ENCODE peak calls at places on chromosomes 13 and 19, in four cellular contexts. G, N, E and L are unnamed samples.

GRCh38 chr13:33633701-33634525 is 184.0 kb upstream of the RFC3 start:
- DNase-seq in G (peak; percentile 37), E (no peak), N (no peak), L (no peak)

GRCh38 chr19:56837004-56837403 is 3.5 kb downstream of the PEG3 start:
- DNase-seq in G (no peak), N (no peak), E (no peak), L (no peak)

GRCh38 chr19:33688657-33688992 is 66.9 kb downstream of the CHST8 start:
- DNase-seq in G (no peak), N (no peak), E (no peak), L (no peak)

GRCh38 chr19:39166571-39167391 is 30.0 kb upstream of the NCCRP1 start:
- DNase-seq in G (no peak), E (no peak), N (no peak), L (no peak)

GRCh38 chr19:5533257-5533656 is 34.5 kb downstream of the TINCR start:
- DNase-seq in N (no peak), E (no peak), G (no peak), L (no peak)

GRCh38 chr19:32652893-32653625 is 21.9 kb downstream of the ANKRD27 start:
- DNase-seq in E (no peak), N (no peak), G (peak; percentile 43), L (no peak)

GRCh38 chr13:28744091-28744536 is 25.3 kb upstream of the SLC46A3 start:
- DNase-seq in N (no peak), E (no peak), G (no peak), L (no peak)

GRCh38 chr19:37931941-37932655 is 25.1 kb downstream of the SIPA1L3 start:
- DNase-seq in G (no peak), N (peak; percentile 58), E (no peak), L (no peak)

GRCh38 chr19:39030854-39031367 is 1.4 kb downstream of the FBXO27 start:
- DNase-seq in G (no peak), N (no peak), E (no peak), L (no peak)

GRCh38 chr13:105074756-105075155 is 1460.7 kb downstream of the EFNB2 start:
- DNase-seq in G (no peak), N (no peak), E (no peak), L (no peak)

GRCh38 chr19:58362272-58362994 is at the start of gene ZNF497:
- DNase-seq in G (peak; percentile 67), E (peak; percentile 98), N (peak; percentile 90), L (peak; percentile 97)

GRCh38 chr13:30061217-30061616 is 210.8 kb upstream of the UBL3 start:
- DNase-seq in G (no peak), N (no peak), E (no peak), L (no peak)

GRCh38 chr19:44748426-44749254 is at the start of gene BCL3:
- DNase-seq in E (peak; percentile 75), G (no peak), N (no peak), L (peak; percentile 84)

GRCh38 chr13:71316964-71317363 is 550.0 kb downstream of the DACH1 start:
- DNase-seq in N (no peak), E (no peak), G (no peak), L (no peak)

GRCh38 chr13:111531505-111531904 is 211.1 kb downstream of the TEX29 start:
- DNase-seq in N (peak; percentile 46), E (no peak), G (no peak), L (no peak)

GRCh38 chr13:37138169-37138568 is 32.7 kb upstream of the CSNK1A1L start:
- DNase-seq in G (no peak), E (no peak), N (no peak), L (no peak)

GRCh38 chr19:6354098-6354674 is 7.1 kb upstream of the CLPP start:
- DNase-seq in G (no peak), E (no peak), N (no peak), L (no peak)

GRCh38 chr13:87798536-87798935 is 127.4 kb downstream of the SLITRK5 start:
- DNase-seq in G (no peak), N (peak; percentile 50), E (no peak), L (no peak)

GRCh38 chr13:90717451-90717936 is 630.0 kb upstream of the MIR17HG start:
- DNase-seq in E (no peak), N (no peak), G (peak; percentile 72), L (no peak)

GRCh38 chr19:2582984-2583956 is 107.3 kb downstream of the GADD45B start:
- DNase-seq in E (no peak), N (no peak), G (no peak), L (no peak)

GRCh38 chr19:29587518-29587986 is 18.5 kb upstream of the POP4 start:
- DNase-seq in N (no peak), G (no peak), E (peak; percentile 55), L (peak; percentile 86)

GRCh38 chr13:67224148-67224846 is 5.8 kb downstream of the PCDH9 start:
- DNase-seq in G (peak; percentile 67), N (peak; percentile 69), E (peak; percentile 56), L (peak; percentile 45)

GRCh38 chr13:26183416-26183815 is 38.7 kb downstream of the RNF6 start:
- DNase-seq in N (no peak), E (no peak), G (no peak), L (no peak)

GRCh38 chr19:15324791-15325519 is 7.4 kb downstream of the BRD4 start:
- DNase-seq in E (no peak), N (no peak), G (no peak), L (no peak)

GRCh38 chr19:45177817-45178261 is at the start of gene TRAPPC6A:
- DNase-seq in E (no peak), N (no peak), G (peak; percentile 30), L (no peak)

GRCh38 chr13:110524484-110525254 is 36.9 kb downstream of the RAB20 start:
- DNase-seq in E (no peak), N (peak; percentile 40), G (no peak), L (peak; percentile 56)

GRCh38 chr19:51342631-51343569 is 961 bp upstream of the VSIG10L start:
- DNase-seq in E (no peak), N (no peak), G (no peak), L (no peak)

GRCh38 chr19:47682939-47683338 is 30.3 kb upstream of the EHD2 start:
- DNase-seq in N (no peak), G (no peak), E (no peak), L (no peak)

GRCh38 chr19:2952953-2953481 is 8.2 kb upstream of the ZNF77 start:
- DNase-seq in E (no peak), G (no peak), N (no peak), L (no peak)

GRCh38 chr19:13825489-13826475 is 30.5 kb downstream of the ZSWIM4 start:
- DNase-seq in N (no peak), G (no peak), E (no peak), L (no peak)

GRCh38 chr13:41017744-41018582 is 1.2 kb downstream of the ELF1 start:
- DNase-seq in E (no peak), N (no peak), G (no peak), L (no peak)

GRCh38 chr19:53112286-53112685 is 9.1 kb upstream of the ZNF160 start:
- DNase-seq in G (peak; percentile 17), E (no peak), N (no peak), L (no peak)